ENCODE peak calls at places on chromosomes 12 and 14, in ten cellular contexts. M is right atrium auricular region, J is posterior cingulate gyrus, X is astrocyte of the hippocampus, W is hepatocyte, U is GM10248, G is psoas muscle, T is Panc1, Z is Ammon's horn, B is ovary. P is an unnamed sample.

GRCh38 chr14:74619672-74620131 is 7.7 kb upstream of the LTBP2 start:
- DNase-seq in M (peak), J (no peak), X (peak), W (peak), U (no peak), G (peak), T (no peak), Z (no peak), B (peak), P (peak)

GRCh38 chr12:112420740-112421139 is 2.0 kb downstream of the PTPN11 start:
- DNase-seq in M (no peak), J (no peak), X (no peak), W (no peak), U (no peak), G (no peak), T (no peak), Z (no peak), B (no peak), P (no peak)

GRCh38 chr14:77903233-77903632 is 103.3 kb downstream of the ADCK1 start:
- DNase-seq in M (no peak), J (no peak), X (no peak), W (no peak), U (no peak), G (no peak), T (no peak), Z (no peak), B (no peak), P (no peak)

GRCh38 chr12:50638482-50638880 is 125.4 kb upstream of the ATF1 start:
- DNase-seq in M (no peak), J (no peak), X (no peak), W (no peak), U (no peak), G (no peak), T (no peak), Z (no peak), B (no peak), P (no peak)

GRCh38 chr14:76432967-76433752 is 57.2 kb downstream of the ESRRB start:
- DNase-seq in M (no peak), J (no peak), X (no peak), W (no peak), U (no peak), G (no peak), T (no peak), Z (no peak), B (no peak), P (no peak)

GRCh38 chr12:28456934-28457710 is 266.9 kb downstream of the CCDC91 start:
- DNase-seq in M (no peak), J (no peak), X (no peak), W (no peak), U (no peak), G (no peak), T (no peak), Z (no peak), B (no peak), P (no peak)

GRCh38 chr12:11584213-11584855 is 65.1 kb upstream of the ETV6 start:
- DNase-seq in M (no peak), J (no peak), X (no peak), W (no peak), U (no peak), G (no peak), T (no peak), Z (no peak), B (no peak), P (no peak)

GRCh38 chr12:1826867-1827705 is 6.7 kb downstream of the LRTM2 start:
- DNase-seq in M (no peak), J (no peak), X (no peak), W (no peak), U (no peak), G (no peak), T (no peak), Z (no peak), B (no peak), P (no peak)

GRCh38 chr14:64942531-64943111 is at the start of gene GPX2:
- DNase-seq in M (peak), J (no peak), X (no peak), W (peak), U (no peak), G (no peak), T (no peak), Z (no peak), B (no peak), P (no peak)

GRCh38 chr12:68899251-68899771 is 33.7 kb downstream of the CPM start:
- DNase-seq in M (no peak), J (peak), X (peak), W (peak), U (no peak), G (no peak), T (no peak), Z (peak), B (peak), P (peak)

GRCh38 chr12:62458626-62459025 is 8.0 kb upstream of the MON2 start:
- DNase-seq in M (no peak), J (no peak), X (peak), W (no peak), U (no peak), G (no peak), T (no peak), Z (no peak), B (no peak), P (no peak)

GRCh38 chr14:104254735-104255400 is 116.5 kb downstream of the KIF26A start:
- DNase-seq in M (no peak), J (no peak), X (no peak), W (no peak), U (no peak), G (no peak), T (no peak), Z (no peak), B (no peak), P (no peak)

GRCh38 chr12:43675048-43675904 is 83.3 kb downstream of the PUS7L start:
- DNase-seq in M (no peak), J (no peak), X (peak), W (peak), U (no peak), G (no peak), T (no peak), Z (no peak), B (no peak), P (no peak)

GRCh38 chr14:66383771-66384170 is 102.4 kb upstream of the CCDC196 start:
- DNase-seq in M (no peak), J (no peak), X (no peak), W (no peak), U (no peak), G (no peak), T (no peak), Z (no peak), B (no peak), P (no peak)

GRCh38 chr12:108618079-108618952 is 15.4 kb downstream of the SELPLG start:
- DNase-seq in M (peak), J (peak), X (peak), W (peak), U (peak), G (peak), T (no peak), Z (peak), B (peak), P (peak)

GRCh38 chr12:42270596-42270995 is 32.5 kb upstream of the YAF2 start:
- DNase-seq in M (no peak), J (no peak), X (no peak), W (no peak), U (no peak), G (no peak), T (no peak), Z (no peak), B (no peak), P (no peak)

GRCh38 chr12:94203796-94204195 is 55.4 kb downstream of the PLXNC1 start:
- DNase-seq in M (no peak), J (no peak), X (no peak), W (no peak), U (no peak), G (no peak), T (no peak), Z (no peak), B (peak), P (no peak)

GRCh38 chr12:85642810-85643209 is 193.4 kb downstream of the RASSF9 start:
- DNase-seq in M (no peak), J (no peak), X (no peak), W (peak), U (no peak), G (no peak), T (no peak), Z (no peak), B (no peak), P (no peak)

GRCh38 chr14:105061428-105062047 is 3.7 kb downstream of the GPR132 start:
- DNase-seq in M (no peak), J (no peak), X (no peak), W (peak), U (peak), G (peak), T (no peak), Z (no peak), B (no peak), P (peak)

GRCh38 chr14:90508536-90509254 is 111.9 kb downstream of the CALM1 start:
- DNase-seq in M (no peak), J (no peak), X (no peak), W (peak), U (no peak), G (no peak), T (no peak), Z (no peak), B (no peak), P (no peak)

GRCh38 chr12:122318607-122319311 is 52.5 kb upstream of the VPS33A start:
- DNase-seq in M (no peak), J (no peak), X (peak), W (no peak), U (no peak), G (no peak), T (no peak), Z (no peak), B (no peak), P (no peak)

GRCh38 chr14:44339256-44339655 is 167.8 kb downstream of the FSCB start:
- DNase-seq in M (no peak), J (no peak), X (peak), W (no peak), U (no peak), G (no peak), T (no peak), Z (no peak), B (no peak), P (no peak)

GRCh38 chr12:12551115-12551514 is 11.5 kb downstream of the DUSP16 start:
- DNase-seq in M (no peak), J (no peak), X (no peak), W (no peak), U (no peak), G (no peak), T (no peak), Z (no peak), B (no peak), P (no peak)

GRCh38 chr12:69415471-69416275 is 54.5 kb upstream of the FRS2 start:
- DNase-seq in M (peak), J (peak), X (peak), W (peak), U (peak), G (peak), T (no peak), Z (peak), B (peak), P (peak)

GRCh38 chr12:66438601-66439000 is 136.3 kb downstream of the HELB start:
- DNase-seq in M (no peak), J (no peak), X (peak), W (no peak), U (no peak), G (no peak), T (no peak), Z (no peak), B (no peak), P (no peak)

GRCh38 chr14:105430535-105430934 is 10.9 kb downstream of the MTA1 start:
- DNase-seq in M (no peak), J (no peak), X (peak), W (no peak), U (no peak), G (no peak), T (no peak), Z (no peak), B (no peak), P (no peak)

GRCh38 chr12:119544780-119545625 is 48.6 kb upstream of the TMEM233 start:
- DNase-seq in M (peak), J (peak), X (peak), W (peak), U (peak), G (peak), T (peak), Z (peak), B (peak), P (peak)

GRCh38 chr12:27163048-27163715 is 80.8 kb upstream of the C12orf71 start:
- DNase-seq in M (no peak), J (no peak), X (peak), W (no peak), U (no peak), G (no peak), T (peak), Z (no peak), B (no peak), P (no peak)

P was measured in left cardiac atrium.